ENCODE peak calls at places on chromosomes 12 and 14, in ten cellular contexts. Z, F, I, D, G, S, Y, J, K and B are unnamed samples.

GRCh38 chr14:73243748-73244147 is 6.4 kb downstream of the PAPLN start:
- DNase-seq in Z (no peak), F (no peak), I (no peak), D (no peak), G (no peak), S (no peak), Y (no peak), J (no peak), K (no peak), B (peak; percentile 17)

GRCh38 chr12:21831671-21832357 is 57.3 kb upstream of the KCNJ8 start:
- DNase-seq in Z (no peak), F (no peak), I (no peak), D (no peak), G (no peak), S (no peak), Y (no peak), J (no peak), K (no peak), B (no peak)

GRCh38 chr12:124867389-124867930 is 3.8 kb upstream of the SCARB1 start:
- DNase-seq in Z (no peak), F (no peak), I (no peak), D (no peak), G (no peak), S (no peak), Y (no peak), J (no peak), K (no peak), B (no peak)

GRCh38 chr12:39380090-39380489 is 62.8 kb downstream of the KIF21A start:
- DNase-seq in Z (no peak), F (no peak), I (no peak), D (no peak), G (no peak), S (no peak), Y (no peak), J (no peak), K (no peak), B (no peak)

GRCh38 chr12:75208851-75209781 is 523 bp downstream of the KCNC2 start:
- DNase-seq in Z (peak; percentile 29), F (no peak), I (no peak), D (peak; percentile 17), G (no peak), S (peak; percentile 34), Y (no peak), J (no peak), K (peak; percentile 58), B (no peak)

GRCh38 chr14:34650786-34651584 is 21.0 kb upstream of the SNX6 start:
- DNase-seq in Z (no peak), F (no peak), I (no peak), D (no peak), G (no peak), S (no peak), Y (no peak), J (no peak), K (peak; percentile 54), B (no peak)

GRCh38 chr12:111424189-111424792 is 18.6 kb downstream of the SH2B3 start:
- DNase-seq in Z (no peak), F (no peak), I (peak; percentile 36), D (no peak), G (no peak), S (no peak), Y (no peak), J (no peak), K (no peak), B (no peak)

GRCh38 chr14:72559227-72559626 is 334.7 kb downstream of the DPF3 start:
- DNase-seq in Z (no peak), F (no peak), I (peak; percentile 55), D (no peak), G (no peak), S (peak; percentile 20), Y (no peak), J (no peak), K (no peak), B (no peak)